ENCODE peak calls at places on chromosomes 6 and 20, in ten cellular contexts. J is IMR-90, V is left ventricle myocardium inferior, P is MM.1S, H is breast epithelium, D is psoas muscle, O is right lobe of liver, Z is uterus, I is thoracic aorta, T is fibroblast of lung. F is an unnamed sample. For H3K4me1 and H3K36me3, the result is how much of the 10 kb centered on the place peaks cover.

GRCh38 chr6:16929814-16930213 is 168.6 kb upstream of the ATXN1 start:
- DNase-seq in J (peak), V (no peak), P (no peak), H (no peak), D (no peak), O (no peak), Z (no peak), I (no peak), T (peak), F (no peak)

GRCh38 chr6:142500265-142500786 is 198.5 kb downstream of the ADGRG6 start:
- DNase-seq in J (no peak), V (no peak), P (no peak), H (no peak), D (no peak), O (no peak), Z (no peak), I (no peak), T (no peak), F (no peak)

GRCh38 chr6:144033816-144034540 is 25.9 kb upstream of the PLAGL1 start:
- DNase-seq in J (peak), V (no peak), P (no peak), H (no peak), D (no peak), O (no peak), Z (no peak), I (no peak), T (peak), F (no peak)

GRCh38 chr6:167116109-167116837 is 6.6 kb upstream of the CCR6 start:
- DNase-seq in J (no peak), V (no peak), P (no peak), H (peak), D (no peak), O (no peak), Z (peak), I (no peak), T (no peak), F (no peak)

GRCh38 chr6:1608976-1609661 is 596 bp upstream of the FOXC1 start:
- DNase-seq in J (peak), V (no peak), P (no peak), H (no peak), D (peak), O (peak), Z (no peak), I (no peak), T (no peak), F (peak)

GRCh38 chr6:15331143-15331542 is 85.3 kb downstream of the JARID2 start:
- DNase-seq in J (no peak), V (no peak), P (no peak), H (no peak), D (no peak), O (peak), Z (no peak), I (no peak), T (no peak), F (no peak)

GRCh38 chr6:44339763-44340625 is 2.5 kb upstream of the SPATS1 start:
- DNase-seq in J (peak), V (no peak), P (no peak), H (no peak), D (no peak), O (no peak), Z (no peak), I (no peak), T (no peak), F (no peak)

GRCh38 chr6:14270925-14271791 is 153.6 kb downstream of the CD83 start:
- DNase-seq in J (peak), V (no peak), P (no peak), H (no peak), D (no peak), O (no peak), Z (no peak), I (no peak), T (peak), F (no peak)

GRCh38 chr6:2989332-2990178 is 10.1 kb upstream of the NQO2 start:
- DNase-seq in J (peak), V (peak), P (peak), H (peak), D (peak), O (peak), Z (peak), I (no peak), T (peak), F (peak)

GRCh38 chr6:7787137-7787575 is 61.3 kb downstream of the BMP6 start:
- DNase-seq in J (peak), V (no peak), P (no peak), H (peak), D (no peak), O (no peak), Z (peak), I (no peak), T (peak), F (no peak)

GRCh38 chr6:149045404-149045803 is 272.1 kb upstream of the TAB2 start:
- DNase-seq in J (no peak), V (no peak), P (no peak), H (no peak), D (no peak), O (no peak), Z (no peak), I (no peak), T (no peak), F (no peak)

GRCh38 chr6:53691667-53692133 is 26.1 kb upstream of the KLHL31 start:
- DNase-seq in J (no peak), V (no peak), P (peak), H (no peak), D (no peak), O (no peak), Z (no peak), I (no peak), T (no peak), F (no peak)

GRCh38 chr6:132797975-132798819 is at the start of gene SLC18B1:
- DNase-seq in J (peak), V (peak), P (peak), H (no peak), D (peak), O (peak), Z (peak), I (no peak), T (peak), F (peak)

GRCh38 chr20:36856691-36857635 is 19.0 kb upstream of the TLDC2 start:
- DNase-seq in J (peak), V (no peak), P (no peak), H (no peak), D (no peak), O (no peak), Z (no peak), I (no peak), T (peak), F (no peak)

GRCh38 chr20:36573798-36574277 is 441 bp downstream of the TGIF2 start:
- DNase-seq in J (no peak), V (peak), P (peak), H (peak), D (peak), O (peak), Z (peak), I (no peak), T (no peak), F (no peak)

GRCh38 chr6:52505726-52506501 is 70.9 kb downstream of the TRAM2 start:
- DNase-seq in J (no peak), V (no peak), P (no peak), H (no peak), D (no peak), O (no peak), Z (peak), I (no peak), T (no peak), F (no peak)
- TF ChIP-seq CTCF in J (no peak), V (no peak), P (peak), H (no peak), D (no peak), O (no peak), Z (no peak), I (no peak), T (no peak), F (no peak)

DNA sequence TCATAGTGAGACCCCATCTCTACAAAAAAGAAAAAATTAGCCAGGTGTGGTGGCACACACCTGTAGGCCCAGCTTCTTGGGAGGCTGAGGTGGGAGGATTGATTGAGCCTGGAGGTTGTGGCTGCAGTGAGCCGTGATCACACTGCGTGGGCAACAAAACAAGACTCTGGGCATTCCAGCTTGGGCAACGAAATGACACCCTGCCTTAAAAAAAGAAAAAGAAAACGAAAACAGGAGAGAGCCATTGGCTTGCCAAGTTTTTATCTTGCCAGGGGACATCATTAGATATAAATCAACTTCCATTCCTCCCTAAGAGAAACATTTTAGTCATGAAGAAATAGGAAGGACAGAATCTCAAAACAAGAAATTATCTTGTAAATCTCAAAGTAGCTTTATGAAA is 109.5 kb downstream of the MAP3K7 start:
- DNase-seq in J (no peak), V (no peak), P (no peak), H (peak), D (no peak), O (no peak), Z (no peak), I (no peak), T (no peak), F (no peak)
- H3K4me1 ChIP-seq in J (under half), V (under half), P (half or more), H (under half), D (under half), O (under half), Z (under half), I (under half), T (under half), F (under half)

GRCh38 chr6:91711518-91711917 is 1124.6 kb upstream of the MAP3K7 start:
- DNase-seq in J (no peak), V (no peak), P (no peak), H (no peak), D (no peak), O (no peak), Z (no peak), I (no peak), T (no peak), F (no peak)
- H3K36me3 ChIP-seq in J (under half), V (under half), P (under half), H (under half), D (under half), O (under half), Z (under half), I (under half), T (under half), F (under half)

GRCh38 chr6:106511274-106512047 is 117.8 kb downstream of the RTN4IP1 start:
- DNase-seq in J (no peak), V (no peak), P (no peak), H (peak), D (peak), O (no peak), Z (no peak), I (no peak), T (peak), F (no peak)

GRCh38 chr6:106512048-106512957 is 117.0 kb downstream of the RTN4IP1 start:
- DNase-seq in J (no peak), V (peak), P (peak), H (peak), D (peak), O (peak), Z (peak), I (no peak), T (peak), F (peak)

GRCh38 chr6:106508836-106509235 is 120.5 kb downstream of the RTN4IP1 start:
- DNase-seq in J (peak), V (no peak), P (no peak), H (no peak), D (no peak), O (no peak), Z (no peak), I (no peak), T (peak), F (no peak)

GRCh38 chr6:106509420-106510089 is 119.7 kb downstream of the RTN4IP1 start:
- DNase-seq in J (no peak), V (no peak), P (no peak), H (no peak), D (no peak), O (no peak), Z (no peak), I (no peak), T (peak), F (no peak)

DNA sequence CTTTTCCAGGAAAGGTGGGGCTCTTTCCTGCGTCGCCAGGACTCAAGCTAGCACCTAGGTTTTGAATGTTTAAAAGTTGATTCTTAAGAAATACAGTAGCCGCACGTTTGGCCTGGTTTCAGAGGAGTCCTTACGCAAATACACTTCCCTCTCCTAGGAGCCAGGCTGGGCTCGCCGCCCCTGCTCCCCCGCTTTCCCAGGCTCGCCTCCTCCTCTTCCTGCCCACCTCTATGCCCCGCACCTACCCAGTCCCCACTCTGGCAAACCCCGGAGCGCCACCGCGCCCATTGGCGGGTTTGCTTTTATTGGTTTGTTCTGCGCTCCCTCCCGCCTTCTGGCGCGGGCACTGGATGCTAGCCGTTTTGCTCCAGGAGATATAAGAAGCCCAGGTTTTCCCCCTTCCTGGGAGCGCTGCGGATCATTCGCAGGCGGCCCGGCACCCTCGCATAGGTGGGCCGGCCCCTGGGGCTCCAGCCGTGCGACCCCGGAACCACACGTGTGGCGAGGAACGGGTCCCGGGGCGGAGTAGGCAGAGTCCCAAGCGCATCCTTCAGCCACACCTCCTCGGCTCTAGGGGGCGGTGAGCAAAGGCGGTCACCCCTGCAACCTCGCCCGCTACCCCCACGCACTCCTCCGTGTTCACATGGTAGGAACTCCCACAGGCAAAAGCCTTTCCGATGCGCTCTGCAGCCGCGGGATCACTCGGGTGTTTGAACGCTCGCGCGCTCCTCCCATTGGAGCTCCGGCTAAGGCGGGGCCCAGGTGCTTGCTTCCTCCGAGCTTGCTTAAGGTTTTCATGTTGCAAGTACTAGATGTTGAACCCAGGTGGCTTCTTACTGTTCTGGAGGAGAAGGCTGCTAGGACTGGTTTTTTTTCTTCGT is 119.0 kb downstream of the RTN4IP1 start:
- DNase-seq in J (no peak), V (peak), P (peak), H (peak), D (peak), O (peak), Z (peak), I (no peak), T (peak), F (peak)
- TF ChIP-seq CTCF in J (no peak), V (no peak), P (no peak), H (no peak), D (no peak), O (no peak), Z (no peak), I (no peak), T (no peak), F (no peak)

GRCh38 chr20:11833825-11834224 is 83.9 kb upstream of the BTBD3 start:
- DNase-seq in J (no peak), V (no peak), P (no peak), H (no peak), D (no peak), O (no peak), Z (no peak), I (no peak), T (no peak), F (no peak)

GRCh38 chr20:11838076-11838636 is 79.5 kb upstream of the BTBD3 start:
- DNase-seq in J (no peak), V (no peak), P (no peak), H (no peak), D (no peak), O (no peak), Z (no peak), I (no peak), T (no peak), F (no peak)

GRCh38 chr20:11832397-11832796 is 85.3 kb upstream of the BTBD3 start:
- DNase-seq in J (no peak), V (no peak), P (no peak), H (no peak), D (no peak), O (no peak), Z (no peak), I (no peak), T (no peak), F (no peak)
- H3K4me1 ChIP-seq in J (under half), V (under half), P (under half), H (under half), D (under half), O (under half), Z (under half), I (under half), T (under half), F (under half)

DNA sequence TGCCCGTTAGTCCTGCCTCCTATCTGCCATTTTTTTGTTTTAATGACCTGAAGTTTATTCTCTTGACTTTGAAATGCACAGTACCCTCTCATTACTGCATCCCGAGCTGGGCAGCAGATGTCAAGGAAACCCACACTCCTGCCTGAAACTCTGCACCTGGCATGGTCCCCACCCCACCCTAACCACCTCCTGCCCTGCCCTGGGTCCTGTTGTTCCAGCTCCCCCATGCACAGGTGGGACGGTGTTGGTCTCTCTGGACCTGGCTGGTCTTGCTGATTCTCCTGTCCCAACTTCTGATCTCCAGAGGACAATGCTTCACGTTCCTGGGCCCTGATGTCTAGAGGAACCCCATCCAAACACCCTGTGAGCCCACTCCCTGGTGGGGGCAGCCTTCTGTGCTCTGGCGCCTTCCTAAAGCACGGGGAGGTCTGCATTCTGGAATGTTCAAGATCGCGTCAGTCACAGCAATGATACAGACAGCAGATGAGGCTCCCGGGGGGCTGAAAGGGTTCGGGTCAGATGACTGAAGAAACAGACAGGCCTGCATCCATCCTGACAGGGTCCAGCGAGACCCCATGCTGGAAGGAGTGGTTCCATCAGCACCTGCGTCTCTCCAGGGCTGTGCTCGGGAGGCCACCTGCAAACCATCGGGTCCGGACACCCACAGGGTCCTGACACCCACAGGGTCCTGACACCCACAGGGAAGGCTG is 73.6 kb downstream of the ERMARD start:
- DNase-seq in J (no peak), V (no peak), P (no peak), H (no peak), D (no peak), O (no peak), Z (peak), I (no peak), T (no peak), F (no peak)
- H3K36me3 ChIP-seq in J (under half), V (under half), P (under half), H (under half), D (under half), O (under half), Z (under half), I (under half), T (under half), F (under half)

DNA sequence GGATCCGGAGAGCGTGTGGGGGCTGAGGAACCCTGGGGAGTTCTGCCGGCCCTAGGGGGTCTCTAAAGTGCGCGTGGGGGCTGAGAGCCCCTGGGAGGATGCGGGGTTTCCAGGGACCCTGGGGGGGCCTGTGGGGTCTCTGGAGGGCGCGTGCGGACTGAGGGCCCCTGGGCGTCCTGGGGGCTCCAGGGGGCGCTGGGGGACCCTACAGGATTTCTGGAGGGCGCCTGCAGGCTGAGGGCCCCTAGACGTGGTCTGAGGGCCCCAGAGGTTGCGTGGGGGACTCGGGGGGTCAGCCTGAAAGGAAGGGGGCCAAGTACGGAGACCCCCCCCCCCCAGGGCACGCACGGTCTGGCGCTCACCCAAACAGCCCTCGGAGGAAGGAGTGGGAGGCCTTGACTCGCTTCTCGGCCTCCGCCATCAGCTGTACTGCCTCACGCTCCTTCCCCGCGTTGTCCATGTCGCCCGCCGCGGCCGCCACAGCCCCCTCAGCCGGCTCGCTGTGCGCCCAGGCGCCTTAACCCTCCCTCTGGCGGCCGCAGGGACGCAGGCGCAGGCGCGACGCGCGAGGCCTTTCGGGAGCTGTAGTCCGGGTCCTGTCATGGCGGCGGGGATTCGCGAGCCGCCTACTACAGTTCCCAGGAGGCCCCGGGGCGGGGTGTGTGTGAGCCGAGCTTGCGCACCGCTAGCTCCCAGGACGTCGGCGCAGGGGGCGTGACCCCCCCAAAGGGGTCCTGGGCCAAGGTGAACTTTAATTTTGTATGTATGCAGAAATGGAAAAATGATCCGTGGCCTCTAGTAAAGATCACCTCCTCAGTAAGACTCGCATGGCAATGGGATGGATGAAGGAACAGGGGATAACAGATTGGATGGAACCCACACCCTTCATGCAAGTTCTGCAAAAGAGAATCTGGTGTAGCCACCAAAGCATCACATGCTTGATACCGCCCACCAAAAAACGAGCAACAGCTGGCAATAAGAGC is at the start of gene NAPB:
- DNase-seq in J (peak), V (peak), P (peak), H (peak), D (peak), O (peak), Z (peak), I (peak), T (peak), F (peak)
- TF ChIP-seq CTCF in J (peak), V (peak), P (peak), H (peak), D (peak), O (peak), Z (peak), I (peak), T (peak), F (peak)

GRCh38 chr6:42788671-42789070 is 6.8 kb downstream of the BICRAL start:
- DNase-seq in J (no peak), V (no peak), P (no peak), H (peak), D (no peak), O (no peak), Z (no peak), I (no peak), T (no peak), F (no peak)
- H3K4me1 ChIP-seq in J (under half), V (half or more), P (under half), H (under half), D (half or more), O (under half), Z (under half), I (half or more), T (under half), F (under half)

DNA sequence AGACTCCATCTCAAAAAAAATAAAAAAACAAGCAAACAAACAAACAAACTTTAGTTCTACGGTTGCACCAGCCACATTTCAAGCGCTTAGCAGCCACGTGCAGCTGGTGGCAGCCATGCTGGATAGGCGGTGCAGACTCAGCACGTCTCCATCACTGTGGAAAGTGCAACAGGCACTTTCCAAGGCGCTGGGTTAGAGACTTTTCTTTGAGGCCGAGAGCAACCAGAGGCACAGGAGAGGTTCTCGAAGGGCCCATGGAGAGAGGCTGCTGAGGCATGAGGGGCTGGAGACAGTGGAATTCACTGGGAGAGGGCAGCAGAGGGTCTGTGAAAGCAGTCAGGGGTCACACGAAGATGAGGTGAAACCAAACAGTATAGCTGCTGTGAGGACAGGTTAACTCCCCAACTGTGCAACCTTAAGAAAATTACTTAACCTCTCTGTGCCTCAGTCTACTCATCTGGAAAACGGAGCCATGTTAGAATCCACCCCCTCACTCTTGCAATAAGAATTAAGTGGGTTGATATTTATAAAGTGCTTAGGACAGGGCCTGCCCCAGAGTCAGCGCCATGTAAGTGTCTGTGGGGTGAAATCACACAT is 27.5 kb downstream of the TGM2 start:
- DNase-seq in J (no peak), V (no peak), P (no peak), H (no peak), D (no peak), O (peak), Z (no peak), I (no peak), T (no peak), F (no peak)
- H3K36me3 ChIP-seq in J (half or more), V (half or more), P (under half), H (under half), D (half or more), O (half or more), Z (under half), I (half or more), T (under half), F (under half)